ENCODE peak calls at places on chromosomes 4 and X, in five cellular contexts. R is H1, F is IMR-90, B is neuronal stem cell, Y is mesenchymal stem cell. G is an unnamed sample.

GRCh38 chr4:155249036-155249566 is 40.7 kb downstream of the NPY2R start:
- DNase-seq in R (no peak), B (peak; percentile 43), Y (no peak), F (no peak), G (no peak)

GRCh38 chrX:386768-387575 is at the start of gene PPP2R3B:
- DNase-seq in R (peak; percentile 98), B (peak; percentile 98), Y (peak; percentile 97), F (peak; percentile 98), G (peak; percentile 99)

GRCh38 chr4:68152411-68152810 is 22.7 kb upstream of the TMPRSS11F start:
- DNase-seq in Y (no peak), B (no peak), F (no peak), R (no peak), G (no peak)

GRCh38 chr4:25551608-25552007 is 104.0 kb upstream of the SLC34A2 start:
- DNase-seq in B (no peak), F (no peak), R (no peak), Y (no peak), G (no peak)

GRCh38 chr4:88646528-88647280 is 50.9 kb downstream of the NAP1L5 start:
- DNase-seq in Y (no peak), R (peak; percentile 51), B (no peak), F (no peak), G (peak; percentile 67)

GRCh38 chr4:142961866-142962265 is 115.8 kb upstream of the INPP4B start:
- DNase-seq in B (no peak), R (no peak), Y (no peak), F (no peak), G (no peak)

GRCh38 chr4:108446554-108446953 is 173.8 kb upstream of the RPL34 start:
- DNase-seq in R (no peak), B (no peak), Y (no peak), F (no peak), G (peak; percentile 16)

GRCh38 chrX:2391869-2392606 is 108.7 kb downstream of the DHRSX start:
- DNase-seq in R (peak; percentile 59), F (peak; percentile 82), B (no peak), Y (peak; percentile 86), G (peak; percentile 95)

GRCh38 chrX:21745756-21746155 is 12.2 kb downstream of the SMPX start:
- DNase-seq in F (peak; percentile 25), R (no peak), B (no peak), Y (peak; percentile 10), G (no peak)

GRCh38 chr4:107825072-107825789 is 499 bp downstream of the SGMS2 start:
- DNase-seq in F (peak; percentile 39), R (peak; percentile 63), B (peak; percentile 41), Y (peak; percentile 64), G (peak; percentile 67)

GRCh38 chrX:50805316-50805715 is 8.7 kb downstream of the SHROOM4 start:
- DNase-seq in F (no peak), Y (no peak), B (no peak), R (no peak), G (no peak)

GRCh38 chr4:108954880-108955279 is 192.0 kb upstream of the ETNPPL start:
- DNase-seq in B (no peak), F (no peak), Y (no peak), R (no peak), G (no peak)

GRCh38 chr4:37236165-37236564 is 8.4 kb upstream of the NWD2 start:
- DNase-seq in R (no peak), F (no peak), B (no peak), Y (no peak), G (no peak)

GRCh38 chr4:54001558-54002365 is 62.6 kb downstream of the CHIC2 start:
- DNase-seq in B (peak; percentile 50), R (no peak), Y (no peak), F (no peak), G (no peak)

GRCh38 chrX:12370444-12371089 is 232.3 kb downstream of the FRMPD4 start:
- DNase-seq in B (no peak), R (no peak), Y (peak; percentile 43), F (peak; percentile 94), G (peak; percentile 74)

GRCh38 chr4:1379801-1380331 is 26.4 kb downstream of the NKX1-1 start:
- DNase-seq in F (no peak), R (no peak), Y (no peak), B (no peak), G (no peak)

GRCh38 chr4:175308236-175308635 is 390.1 kb downstream of the ADAM29 start:
- DNase-seq in F (peak; percentile 58), B (no peak), R (no peak), Y (peak; percentile 13), G (no peak)

GRCh38 chr4:85744950-85745349 is 270.0 kb downstream of the ARHGAP24 start:
- DNase-seq in Y (peak; percentile 88), F (no peak), B (no peak), R (no peak), G (no peak)

GRCh38 chr4:153781717-153782416 is 7.0 kb downstream of the SFRP2 start:
- DNase-seq in R (no peak), F (peak; percentile 16), Y (no peak), B (no peak), G (no peak)

GRCh38 chr4:5079581-5079980 is 28.3 kb downstream of the STK32B start:
- DNase-seq in B (no peak), R (no peak), Y (peak; percentile 30), F (peak; percentile 49), G (no peak)

GRCh38 chrX:135625995-135626394 is 87.4 kb upstream of the CT45A1 start:
- DNase-seq in F (no peak), R (peak; percentile 39), Y (peak; percentile 0), B (no peak), G (peak; percentile 20)

GRCh38 chr4:183249854-183250253 is 70.2 kb downstream of the CLDN22 start:
- DNase-seq in F (peak; percentile 52), Y (peak; percentile 59), B (no peak), R (no peak), G (peak; percentile 33)

GRCh38 chr4:169773889-169774288 is 16.1 kb upstream of the HPF1 start:
- DNase-seq in B (no peak), R (peak; percentile 28), Y (no peak), F (no peak), G (no peak)

GRCh38 chr4:169770411-169770810 is 12.7 kb upstream of the HPF1 start:
- DNase-seq in B (no peak), F (no peak), Y (peak; percentile 51), R (no peak), G (no peak)

DNA sequence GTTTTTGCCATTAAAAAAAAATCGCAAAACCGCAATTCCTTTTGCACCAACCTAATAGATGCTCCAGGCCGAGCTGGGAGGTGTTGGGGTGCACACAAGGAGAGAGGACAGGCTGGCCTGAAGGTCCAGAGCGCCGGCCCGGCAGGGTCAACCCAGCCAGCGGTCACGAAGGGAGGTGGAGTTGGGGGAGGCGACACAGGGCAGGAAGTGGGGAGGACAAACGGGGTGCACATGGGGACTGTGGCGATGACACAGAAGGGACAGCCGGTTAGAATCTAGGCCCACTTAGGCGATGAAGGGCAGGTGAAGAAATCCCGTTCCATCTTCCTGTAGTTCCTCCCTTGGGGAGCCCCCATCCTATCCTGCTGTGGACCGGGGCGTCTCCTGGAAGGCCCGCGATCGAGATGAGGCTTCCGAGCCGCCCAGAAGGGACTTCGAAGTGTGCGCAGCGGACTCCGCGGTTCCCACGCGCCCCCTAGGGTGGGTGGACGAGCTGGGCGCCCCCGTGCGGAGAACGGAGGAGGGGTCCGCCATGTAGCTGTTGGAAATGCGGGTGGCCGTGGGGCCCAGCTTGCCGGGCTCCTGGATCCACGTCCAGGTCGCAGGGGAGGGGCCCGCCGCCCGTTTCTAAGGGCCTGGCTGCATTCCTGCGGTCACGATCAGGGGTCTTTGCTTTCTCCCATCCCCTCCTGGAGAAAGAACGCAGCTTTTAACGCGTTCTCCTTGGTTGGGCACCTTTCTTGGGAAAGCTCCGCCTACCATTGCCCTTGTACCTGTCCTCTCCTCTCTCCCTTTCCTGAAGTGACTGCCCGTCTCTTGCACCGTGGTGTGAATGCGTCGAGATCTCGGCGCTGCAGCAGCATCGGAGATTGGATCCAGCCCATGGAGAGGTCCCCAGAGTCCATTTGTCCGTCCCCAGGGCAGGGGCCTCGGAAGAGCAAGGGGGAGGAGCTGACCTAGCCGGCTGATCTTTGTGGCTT is 17.0 kb upstream of the HPF1 start:
- DNase-seq in Y (no peak), B (no peak), R (peak; percentile 53), F (no peak), G (no peak)
- H3K4me3 ChIP-seq in Y (no peak overlapping the region), B (no peak overlapping the region), R (peak overlapping the region; percentile 29), F (no peak overlapping the region), G (no peak overlapping the region)

GRCh38 chrX:71533514-71533849 is 578 bp downstream of the OGT start:
- DNase-seq in Y (no peak), R (no peak), F (no peak), B (no peak), G (peak; percentile 2)

GRCh38 chrX:71534773-71535544 is 2.1 kb downstream of the OGT start:
- DNase-seq in R (no peak), F (no peak), Y (peak; percentile 6), B (no peak), G (no peak)

GRCh38 chrX:71532753-71533425 is at the start of gene OGT:
- DNase-seq in R (peak; percentile 80), F (peak; percentile 97), B (peak; percentile 86), Y (peak; percentile 98), G (peak; percentile 96)

GRCh38 chrX:71532078-71532752 is 689 bp upstream of the OGT start:
- DNase-seq in Y (peak; percentile 83), F (peak; percentile 66), R (no peak), B (no peak), G (peak; percentile 60)

GRCh38 chrX:71533850-71534515 is 1.1 kb downstream of the OGT start:
- DNase-seq in R (peak; percentile 49), B (peak; percentile 47), Y (peak; percentile 66), F (peak; percentile 32), G (peak; percentile 30)
- H4K91ac ChIP-seq in R (peak overlapping the region; percentile 34), B (no peak overlapping the region), Y (no peak overlapping the region), F (peak overlapping the region; percentile 90), G (peak overlapping the region; percentile 90)

GRCh38 chrX:4243759-4244158 is 530.3 kb upstream of the PRKX start:
- DNase-seq in F (no peak), Y (no peak), R (no peak), B (no peak), G (no peak)

GRCh38 chrX:4240541-4241194 is 527.2 kb upstream of the PRKX start:
- DNase-seq in F (no peak), R (no peak), B (no peak), Y (no peak), G (no peak)

GRCh38 chrX:4238916-4239315 is 525.5 kb upstream of the PRKX start:
- DNase-seq in F (no peak), B (no peak), R (no peak), Y (no peak), G (no peak)

GRCh38 chrX:4239650-4240540 is 526.4 kb upstream of the PRKX start:
- DNase-seq in Y (no peak), F (no peak), B (no peak), R (no peak), G (no peak)
- H3K4me3 ChIP-seq in Y (no peak overlapping the region), F (no peak overlapping the region), B (no peak overlapping the region), R (no peak overlapping the region), G (no peak overlapping the region)

DNA sequence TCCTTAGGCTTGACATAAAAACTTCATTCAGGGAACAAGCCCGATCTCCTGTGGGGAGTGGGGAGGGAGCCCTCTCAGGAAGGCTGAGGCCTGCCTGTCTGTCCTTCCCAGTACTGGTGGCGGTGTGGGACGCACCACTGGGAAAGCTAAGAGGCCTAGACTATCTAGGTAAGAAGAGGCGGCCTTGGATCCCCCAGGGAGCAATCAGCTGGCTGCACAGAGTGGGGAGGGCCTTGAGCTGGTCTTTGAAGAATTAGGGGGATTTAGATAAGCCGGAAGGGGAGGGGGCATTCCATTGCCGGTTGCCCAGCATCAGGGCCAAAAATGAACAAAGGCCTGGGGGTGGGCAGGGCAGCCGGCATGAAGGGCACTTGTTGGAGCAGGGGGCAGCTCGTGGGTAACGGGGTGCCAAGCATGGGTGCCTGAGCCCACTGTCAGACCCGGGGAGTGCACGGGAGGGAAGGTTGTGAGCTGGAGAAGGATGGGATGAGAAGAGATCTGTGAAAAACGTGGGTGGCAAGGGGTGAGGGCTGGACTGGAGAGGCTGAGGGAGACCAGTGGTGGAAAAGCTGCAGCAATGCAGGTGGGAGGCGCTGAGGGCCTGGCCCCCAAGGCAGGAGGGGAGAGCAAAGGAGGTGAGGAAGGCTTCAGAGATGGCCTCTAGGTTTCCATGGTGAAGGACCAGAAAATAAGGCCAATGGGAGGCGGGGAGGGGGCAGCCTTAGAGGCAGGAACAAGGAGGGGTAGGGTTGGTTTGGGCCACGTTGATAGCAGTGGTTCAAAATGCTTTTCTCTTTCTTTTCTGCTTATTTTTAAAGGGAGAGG is 8.5 kb downstream of the KLF3 start:
- DNase-seq in B (peak; percentile 65), R (no peak), F (no peak), Y (no peak), G (no peak)
- H4K91ac ChIP-seq in B (no peak overlapping the region), R (peak overlapping the region; percentile 46), F (peak overlapping the region; percentile 2), Y (peak overlapping the region; percentile 84), G (no peak overlapping the region)